ENCODE peak calls at places on chromosomes 13 and 19, in eight cellular contexts. T is CD8-positive, alpha-beta T cell; H is mucosa of descending colon; S is lower leg skin; G is A549; J is fibroblast of the aortic adventitia; I is HFFc6; U is PC-3. E is an unnamed sample.

GRCh38 chr13:99265162-99265822 is 7.1 kb upstream of the GPR18 start:
- DNase-seq in T (no peak), H (no peak), S (no peak), G (no peak), J (no peak), I (no peak), U (no peak), E (no peak)

GRCh38 chr13:51814825-51815650 is 11.1 kb upstream of the DHRS12 start:
- DNase-seq in T (peak; percentile 84), H (peak; percentile 60), S (no peak), G (peak; percentile 60), J (peak; percentile 69), I (peak; percentile 35), U (peak; percentile 79), E (peak; percentile 70)

GRCh38 chr19:54391589-54392061 is 23.6 kb upstream of the TTYH1 start:
- DNase-seq in T (no peak), H (no peak), S (no peak), G (no peak), J (no peak), I (no peak), U (peak; percentile 58), E (no peak)

GRCh38 chr19:48872884-48873475 is 759 bp downstream of the PPP1R15A start:
- DNase-seq in T (peak; percentile 76), H (peak; percentile 78), S (peak; percentile 97), G (peak; percentile 97), J (peak; percentile 97), I (peak; percentile 93), U (peak; percentile 92), E (peak; percentile 58)

GRCh38 chr19:55344444-55344843 is 4.8 kb downstream of the KMT5C start:
- DNase-seq in T (no peak), H (no peak), S (no peak), G (no peak), J (no peak), I (no peak), U (no peak), E (no peak)

GRCh38 chr13:71866173-71867091 is 572 bp downstream of the DACH1 start:
- DNase-seq in T (no peak), H (peak; percentile 68), S (peak; percentile 81), G (no peak), J (no peak), I (no peak), U (no peak), E (peak; percentile 65)

GRCh38 chr13:28451482-28452217 is 43.3 kb downstream of the FLT1 start:
- DNase-seq in T (no peak), H (no peak), S (no peak), G (no peak), J (peak; percentile 63), I (no peak), U (no peak), E (no peak)

GRCh38 chr13:51451467-51452390 is 1.1 kb downstream of the INTS6 start:
- DNase-seq in T (peak; percentile 85), H (peak; percentile 88), S (peak; percentile 95), G (peak; percentile 41), J (peak; percentile 67), I (peak; percentile 63), U (peak; percentile 50), E (peak; percentile 85)

GRCh38 chr19:10863107-10863700 is 8.1 kb upstream of the CARM1 start:
- DNase-seq in T (no peak), H (no peak), S (no peak), G (no peak), J (peak; percentile 61), I (peak; percentile 33), U (peak; percentile 32), E (peak; percentile 66)

GRCh38 chr19:5804516-5805464 is at the start of gene NRTN:
- DNase-seq in T (peak; percentile 66), H (peak; percentile 74), S (peak; percentile 85), G (peak; percentile 44), J (no peak), I (no peak), U (peak; percentile 57), E (peak; percentile 48)

GRCh38 chr19:12195501-12195860 is 32.6 kb downstream of the ZNF136 start:
- DNase-seq in T (no peak), H (no peak), S (no peak), G (no peak), J (no peak), I (no peak), U (no peak), E (no peak)

GRCh38 chr19:40078377-40078776 is 12.4 kb downstream of the ZNF780A start:
- DNase-seq in T (no peak), H (no peak), S (no peak), G (no peak), J (no peak), I (no peak), U (no peak), E (no peak)

GRCh38 chr19:5338661-5339469 is 1.7 kb downstream of the PTPRS start:
- DNase-seq in T (no peak), H (no peak), S (no peak), G (no peak), J (no peak), I (no peak), U (no peak), E (peak; percentile 86)

GRCh38 chr19:19488041-19488874 is 27.1 kb downstream of the TSSK6 start:
- DNase-seq in T (no peak), H (peak; percentile 71), S (no peak), G (no peak), J (peak; percentile 56), I (no peak), U (no peak), E (no peak)

GRCh38 chr19:47257411-47258169 is 1.3 kb downstream of the CCDC9 start:
- DNase-seq in T (no peak), H (peak; percentile 53), S (no peak), G (no peak), J (peak; percentile 59), I (no peak), U (no peak), E (no peak)

GRCh38 chr19:42850981-42851717 is 28.4 kb downstream of the PSG1 start:
- DNase-seq in T (no peak), H (no peak), S (peak; percentile 88), G (peak; percentile 71), J (peak; percentile 98), I (peak; percentile 98), U (peak; percentile 92), E (no peak)

GRCh38 chr13:108922108-108922507 is 292.7 kb downstream of the MYO16 start:
- DNase-seq in T (no peak), H (no peak), S (no peak), G (no peak), J (no peak), I (no peak), U (no peak), E (no peak)

GRCh38 chr13:45949161-45949560 is 97.6 kb upstream of the SIAH3 start:
- DNase-seq in T (no peak), H (no peak), S (no peak), G (no peak), J (peak; percentile 39), I (no peak), U (no peak), E (no peak)

GRCh38 chr13:110047511-110047910 is 259.4 kb downstream of the COL4A1 start:
- DNase-seq in T (no peak), H (no peak), S (no peak), G (no peak), J (peak; percentile 97), I (no peak), U (peak; percentile 10), E (no peak)

GRCh38 chr13:20127563-20128458 is 33.0 kb downstream of the GJA3 start:
- DNase-seq in T (peak; percentile 62), H (peak; percentile 80), S (peak; percentile 92), G (peak; percentile 21), J (peak; percentile 30), I (peak; percentile 4), U (peak; percentile 66), E (peak; percentile 72)
- TF ChIP-seq CTCF in T (peak; percentile 19), H (peak; percentile 31), S (no peak), G (peak; percentile 44), J (peak; percentile 32), I (peak; percentile 66), U (peak; percentile 72), E (no peak)

DNA sequence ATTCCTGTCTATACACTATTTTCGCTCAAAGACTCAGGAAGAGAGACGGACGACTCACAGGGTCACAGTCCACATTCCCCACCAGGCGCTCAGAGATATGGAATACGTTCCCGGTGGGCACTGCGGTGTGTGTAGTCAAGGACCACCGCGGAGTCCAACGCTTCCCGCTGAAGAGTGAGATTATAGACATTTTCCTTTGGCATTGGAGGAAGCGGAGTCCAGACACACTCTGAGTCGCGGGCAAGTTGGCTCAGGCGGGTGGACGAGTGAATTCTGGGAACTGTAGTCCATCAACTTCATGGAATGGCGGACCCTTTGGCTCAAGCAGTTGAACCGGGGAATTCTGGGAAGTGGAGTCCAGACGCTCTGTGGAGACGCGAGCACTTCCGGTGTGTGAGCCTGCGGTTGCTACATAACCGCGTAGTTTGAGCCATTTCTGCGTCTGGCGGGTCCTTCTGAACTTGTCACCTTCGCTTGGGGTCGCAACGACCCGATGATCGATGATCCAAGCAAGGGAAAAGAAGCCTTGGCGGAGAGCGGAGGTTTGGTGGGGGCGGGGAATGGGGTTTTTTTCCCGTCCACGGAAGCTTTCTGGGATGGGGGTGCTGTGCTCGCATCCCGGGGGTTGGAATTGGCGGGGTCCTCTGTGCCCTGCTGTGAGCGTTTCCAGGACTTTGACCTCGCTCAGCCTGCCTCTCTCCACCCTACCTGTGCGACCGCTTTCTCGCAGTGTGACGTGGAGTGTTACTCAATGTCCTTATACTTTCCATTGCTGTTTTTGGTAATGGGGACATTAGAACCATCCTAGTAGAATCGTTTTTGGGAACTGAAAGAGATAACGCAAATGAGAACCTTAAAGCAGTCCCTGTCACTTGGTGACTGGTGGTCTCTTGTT is at the start of gene ZNF230:
- DNase-seq in T (peak; percentile 86), H (peak; percentile 84), S (peak; percentile 98), G (peak; percentile 97), J (peak; percentile 95), I (peak; percentile 94), U (peak; percentile 93), E (peak; percentile 84)
- TF ChIP-seq CTCF in T (no peak), H (no peak), S (no peak), G (no peak), J (no peak), I (no peak), U (no peak), E (no peak)

GRCh38 chr13:27280009-27280646 is 9.5 kb downstream of the RASL11A start:
- DNase-seq in T (no peak), H (no peak), S (no peak), G (no peak), J (no peak), I (no peak), U (peak; percentile 92), E (no peak)

GRCh38 chr13:27288397-27288796 is 17.8 kb downstream of the RASL11A start:
- DNase-seq in T (no peak), H (no peak), S (no peak), G (no peak), J (no peak), I (no peak), U (no peak), E (no peak)

GRCh38 chr13:27280841-27281240 is 10.2 kb downstream of the RASL11A start:
- DNase-seq in T (no peak), H (no peak), S (no peak), G (no peak), J (no peak), I (no peak), U (no peak), E (no peak)

GRCh38 chr13:27281420-27281819 is 10.8 kb downstream of the RASL11A start:
- DNase-seq in T (no peak), H (no peak), S (no peak), G (no peak), J (no peak), I (no peak), U (peak; percentile 30), E (no peak)

GRCh38 chr13:27283906-27284523 is 13.4 kb downstream of the RASL11A start:
- DNase-seq in T (no peak), H (no peak), S (no peak), G (peak; percentile 7), J (peak; percentile 41), I (peak; percentile 30), U (peak; percentile 59), E (no peak)
- TF ChIP-seq CTCF in T (no peak), H (no peak), S (no peak), G (peak; percentile 43), J (peak; percentile 44), I (peak; percentile 66), U (peak; percentile 66), E (no peak)

GRCh38 chr13:41605319-41606285 is 148.3 kb downstream of the RGCC start:
- DNase-seq in T (no peak), H (no peak), S (no peak), G (no peak), J (no peak), I (no peak), U (no peak), E (no peak)
- TF ChIP-seq CTCF in T (no peak), H (no peak), S (no peak), G (no peak), J (no peak), I (peak; percentile 38), U (no peak), E (no peak)

E was measured in glutamatergic neuron.